ENCODE peak calls at places on chromosomes 5 and 9, in nine cellular contexts. F, G, Z, S, D, E, I, V and R are unnamed samples.

GRCh38 chr5:90965110-90965676 is 406.6 kb downstream of the ADGRV1 start:
- DNase-seq in F (no peak), G (no peak), Z (no peak), S (no peak), D (no peak), E (no peak), I (no peak), V (no peak), R (no peak)

GRCh38 chr9:136197930-136198604 is 6.9 kb downstream of the LHX3 start:
- DNase-seq in F (no peak), G (no peak), Z (no peak), S (no peak), D (no peak), E (no peak), I (no peak), V (no peak), R (no peak)

GRCh38 chr5:82821978-82822927 is 254.9 kb downstream of the TMEM167A start:
- DNase-seq in F (no peak), G (no peak), Z (no peak), S (no peak), D (no peak), E (no peak), I (no peak), V (no peak), R (no peak)

GRCh38 chr5:126104341-126104740 is 318.9 kb upstream of the GRAMD2B start:
- DNase-seq in F (no peak), G (no peak), Z (no peak), S (no peak), D (no peak), E (no peak), I (no peak), V (no peak), R (no peak)

GRCh38 chr5:760363-761205 is 23.9 kb downstream of the ZDHHC11B start:
- DNase-seq in F (no peak), G (no peak), Z (no peak), S (no peak), D (no peak), E (peak; percentile 25), I (no peak), V (no peak), R (peak; percentile 25)

GRCh38 chr5:97425511-97425910 is 242.5 kb upstream of the RIOK2 start:
- DNase-seq in F (peak; percentile 17), G (peak; percentile 55), Z (peak; percentile 8), S (no peak), D (no peak), E (peak; percentile 40), I (no peak), V (no peak), R (no peak)

GRCh38 chr5:55176176-55176818 is 3.3 kb upstream of the CDC20B start:
- DNase-seq in F (peak; percentile 82), G (peak; percentile 88), Z (peak; percentile 24), S (peak; percentile 44), D (no peak), E (peak; percentile 87), I (no peak), V (peak; percentile 80), R (no peak)

GRCh38 chr5:75885849-75886596 is 168.8 kb upstream of the POC5 start:
- DNase-seq in F (no peak), G (peak; percentile 34), Z (no peak), S (peak; percentile 23), D (no peak), E (peak; percentile 45), I (no peak), V (peak; percentile 28), R (no peak)

GRCh38 chr9:37430841-37431597 is 8.5 kb downstream of the GRHPR start:
- DNase-seq in F (no peak), G (peak; percentile 30), Z (no peak), S (no peak), D (no peak), E (peak; percentile 57), I (no peak), V (no peak), R (no peak)

GRCh38 chr5:9782806-9783560 is 152.8 kb upstream of the TAS2R1 start:
- DNase-seq in F (peak; percentile 18), G (no peak), Z (peak; percentile 98), S (no peak), D (peak; percentile 31), E (no peak), I (no peak), V (no peak), R (no peak)

GRCh38 chr5:36013182-36013581 is 22.0 kb upstream of the UGT3A1 start:
- DNase-seq in F (no peak), G (no peak), Z (no peak), S (no peak), D (no peak), E (no peak), I (no peak), V (no peak), R (no peak)

GRCh38 chr9:68704498-68704803 is 589 bp upstream of the PIP5K1B start:
- DNase-seq in F (peak; percentile 10), G (no peak), Z (no peak), S (no peak), D (no peak), E (no peak), I (no peak), V (no peak), R (no peak)

GRCh38 chr5:6667648-6668047 is 34.4 kb downstream of the SRD5A1 start:
- DNase-seq in F (no peak), G (no peak), Z (no peak), S (no peak), D (no peak), E (no peak), I (no peak), V (no peak), R (no peak)

GRCh38 chr5:167721926-167722440 is 569.5 kb upstream of the WWC1 start:
- DNase-seq in F (no peak), G (no peak), Z (no peak), S (no peak), D (no peak), E (no peak), I (no peak), V (no peak), R (no peak)

DNA sequence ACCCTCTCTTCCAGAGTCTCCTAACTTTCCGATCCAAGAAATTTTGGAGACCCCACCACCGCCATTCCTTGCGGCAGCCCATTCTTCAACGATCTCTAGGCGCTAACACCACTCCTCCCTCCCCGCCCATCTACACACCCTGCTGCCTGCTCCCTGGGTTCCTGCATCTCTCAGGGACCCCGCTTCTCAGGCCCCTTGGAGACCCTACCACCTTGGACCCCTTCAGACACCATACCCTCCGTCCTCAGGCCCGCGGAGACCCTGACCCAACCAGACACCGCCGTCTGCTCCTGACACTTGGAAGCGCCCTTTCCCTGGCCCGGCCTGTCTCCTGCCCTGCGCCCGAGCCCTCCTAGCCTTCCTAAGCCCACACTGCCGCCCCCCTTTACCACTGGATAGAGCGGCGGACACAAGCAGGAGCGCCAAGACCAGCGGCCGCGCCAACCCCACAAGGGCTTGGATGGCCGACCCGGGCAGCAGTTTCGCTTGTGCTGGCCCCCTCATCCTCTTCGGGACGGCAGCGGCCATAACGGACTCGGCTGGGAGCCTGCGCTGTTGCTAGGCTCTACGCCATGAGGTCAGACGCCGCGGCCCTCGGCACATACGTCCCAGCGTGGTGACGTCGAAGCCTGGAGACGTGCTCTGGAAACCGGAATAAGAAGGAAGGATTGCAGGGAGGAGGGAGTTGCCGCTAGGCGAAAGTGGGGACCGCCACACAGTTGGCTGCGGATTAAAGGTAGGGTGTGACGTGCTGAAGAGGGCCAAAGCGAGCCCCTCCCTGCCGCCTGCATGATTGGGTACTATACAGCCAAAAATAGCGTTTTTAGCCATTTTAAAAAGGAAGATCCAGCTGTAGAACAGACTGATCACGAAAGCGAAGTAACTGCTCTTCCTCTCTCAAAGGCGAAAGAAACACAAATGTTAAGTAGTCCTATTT is at the start of gene C5orf15:
- DNase-seq in F (peak; percentile 98), G (peak; percentile 87), Z (peak; percentile 99), S (peak; percentile 94), D (peak; percentile 96), E (peak; percentile 97), I (peak; percentile 92), V (peak; percentile 97), R (peak; percentile 90)
- TF ChIP-seq CTCF in F (peak; percentile 18), G (no peak), Z (peak; percentile 15), S (no peak), D (no peak), E (peak; percentile 25), I (peak; percentile 24), V (no peak), R (no peak)

DNA sequence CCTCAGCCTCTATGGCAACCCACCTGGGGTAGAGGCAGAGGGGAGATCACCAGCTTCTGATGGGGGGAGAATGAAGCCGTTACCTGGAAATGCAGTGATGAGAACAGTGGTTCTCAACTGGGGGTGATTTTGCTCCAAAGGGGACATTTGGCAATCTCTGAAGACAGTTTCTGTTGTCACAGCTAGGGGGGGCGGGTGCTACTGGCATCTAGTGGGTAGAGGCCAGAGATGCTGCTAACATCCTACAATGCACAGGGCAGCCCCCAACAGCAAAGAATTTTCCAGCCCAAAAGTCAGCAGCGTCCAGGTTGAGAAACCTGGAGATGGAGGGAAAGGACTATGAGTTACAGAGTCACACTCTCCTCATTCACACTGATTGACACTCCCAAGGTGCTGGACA is 84.5 kb downstream of the FGF1 start:
- DNase-seq in F (no peak), G (peak; percentile 40), Z (no peak), S (no peak), D (no peak), E (no peak), I (no peak), V (peak; percentile 46), R (no peak)
- TF ChIP-seq CTCF in F (no peak), G (no peak), Z (peak; percentile 31), S (no peak), D (peak; percentile 58), E (peak; percentile 51), I (peak; percentile 2), V (no peak), R (no peak)

GRCh38 chr5:139575751-139576150 is 14.6 kb downstream of the UBE2D2 start:
- DNase-seq in F (no peak), G (no peak), Z (no peak), S (no peak), D (no peak), E (no peak), I (no peak), V (no peak), R (no peak)

GRCh38 chr5:139575313-139575646 is 14.1 kb downstream of the UBE2D2 start:
- DNase-seq in F (no peak), G (no peak), Z (no peak), S (no peak), D (no peak), E (no peak), I (no peak), V (no peak), R (no peak)

GRCh38 chr5:139577689-139578347 is 16.7 kb downstream of the UBE2D2 start:
- DNase-seq in F (no peak), G (no peak), Z (no peak), S (no peak), D (no peak), E (no peak), I (no peak), V (no peak), R (no peak)

GRCh38 chr5:139571966-139572365 is 10.8 kb downstream of the UBE2D2 start:
- DNase-seq in F (no peak), G (no peak), Z (no peak), S (no peak), D (no peak), E (no peak), I (no peak), V (no peak), R (no peak)

GRCh38 chr5:139574641-139575312 is 13.6 kb downstream of the UBE2D2 start:
- DNase-seq in F (peak; percentile 68), G (no peak), Z (peak; percentile 68), S (peak; percentile 53), D (peak; percentile 31), E (no peak), I (peak; percentile 35), V (peak; percentile 24), R (no peak)
- TF ChIP-seq CTCF in F (peak; percentile 77), G (no peak), Z (peak; percentile 75), S (peak; percentile 79), D (peak; percentile 78), E (peak; percentile 76), I (peak; percentile 80), V (peak; percentile 74), R (no peak)

GRCh38 chr9:33375238-33375840 is 27.0 kb downstream of the AQP7 start:
- DNase-seq in F (no peak), G (peak; percentile 36), Z (no peak), S (no peak), D (no peak), E (peak; percentile 78), I (no peak), V (no peak), R (no peak)
- TF ChIP-seq CTCF in F (no peak), G (peak; percentile 4), Z (no peak), S (peak; percentile 59), D (peak; percentile 74), E (no peak), I (no peak), V (no peak), R (no peak)